ENCODE peak calls at places on chromosomes 1 and 21, in four cellular contexts. M is NCI-H748 treated with DMSO at 0.1 percent for 48 hours, J is tibial nerve, X is H9. S is an unnamed sample.

GRCh38 chr21:45997495-45998275 is 16.1 kb downstream of the COL6A1 start:
- DNase-seq in J (peak; percentile 12), X (no peak), M (no peak), S (peak; percentile 11)

GRCh38 chr1:21626921-21627339 is 42.2 kb downstream of the RAP1GAP start:
- DNase-seq in M (no peak), X (no peak), J (no peak), S (no peak)

GRCh38 chr21:39000496-39000895 is 182.8 kb downstream of the PSMG1 start:
- DNase-seq in M (no peak), J (no peak), X (no peak), S (no peak)

GRCh38 chr1:107820797-107821196 is 144.2 kb downstream of the VAV3 start:
- DNase-seq in J (no peak), X (no peak), M (no peak), S (no peak)

GRCh38 chr1:185574139-185574835 is 159.9 kb upstream of the HMCN1 start:
- DNase-seq in X (no peak), M (no peak), J (no peak), S (no peak)

GRCh38 chr1:41773842-41774241 is 144.9 kb downstream of the HIVEP3 start:
- DNase-seq in X (peak; percentile 2), M (no peak), J (no peak), S (peak; percentile 22)

GRCh38 chr1:167909691-167910180 is 4.2 kb downstream of the ADCY10 start:
- DNase-seq in M (no peak), X (no peak), J (no peak), S (no peak)

GRCh38 chr1:183103141-183103540 is 79.9 kb downstream of the LAMC1 start:
- DNase-seq in X (no peak), J (no peak), M (no peak), S (peak; percentile 90)

GRCh38 chr1:44390277-44390676 is 14.8 kb upstream of the RNF220 start:
- DNase-seq in X (no peak), M (no peak), J (no peak), S (no peak)

GRCh38 chr1:6491966-6492365 is 499 bp upstream of the PLEKHG5 start:
- DNase-seq in X (no peak), J (no peak), M (no peak), S (no peak)

GRCh38 chr1:155648207-155649147 is 38.5 kb downstream of the MSTO1 start:
- DNase-seq in M (no peak), J (no peak), X (peak; percentile 40), S (no peak)

GRCh38 chr1:219757890-219758289 is 145.0 kb upstream of the ZC3H11B start:
- DNase-seq in X (no peak), M (no peak), J (no peak), S (no peak)

GRCh38 chr1:40650075-40650474 is 15.4 kb downstream of the RIMS3 start:
- DNase-seq in M (no peak), J (no peak), X (peak; percentile 78), S (no peak)

GRCh38 chr1:114353233-114353632 is 157.8 kb downstream of the TRIM33 start:
- DNase-seq in X (no peak), J (no peak), M (no peak), S (no peak)

GRCh38 chr1:48873944-48874343 is 97.3 kb upstream of the BEND5 start:
- DNase-seq in M (no peak), J (no peak), X (peak; percentile 56), S (no peak)

GRCh38 chr21:32136546-32136945 is 142.3 kb downstream of the MIS18A start:
- DNase-seq in M (no peak), J (no peak), X (no peak), S (no peak)

GRCh38 chr1:1014896-1015681 is 1.8 kb downstream of the ISG15 start:
- DNase-seq in J (no peak), X (peak; percentile 52), M (no peak), S (no peak)

GRCh38 chr1:68624233-68624632 is 127.4 kb upstream of the DEPDC1 start:
- DNase-seq in J (no peak), M (no peak), X (no peak), S (no peak)

GRCh38 chr1:201730611-201731010 is 98.3 kb upstream of the IPO9 start:
- DNase-seq in J (no peak), M (no peak), X (no peak), S (no peak)

S was measured in gastrocnemius medialis.